ENCODE peak calls at places on chromosomes 7 and 10, in eight cellular contexts. Z, E, T, A, F, S, N and C are unnamed samples.

GRCh38 chr7:138001529-138002095 is at the start of gene CREB3L2:
- DNase-seq in Z (peak), E (peak), T (peak), A (no peak), F (peak), S (peak), N (peak), C (no peak)

GRCh38 chr7:37038706-37039105 is 314.4 kb upstream of the AOAH start:
- DNase-seq in Z (no peak), E (no peak), T (no peak), A (no peak), F (no peak), S (no peak), N (no peak), C (no peak)

GRCh38 chr7:50348469-50349162 is 44.1 kb downstream of the IKZF1 start:
- DNase-seq in Z (no peak), E (no peak), T (no peak), A (no peak), F (no peak), S (no peak), N (no peak), C (no peak)

GRCh38 chr10:80581469-80581835 is 43.8 kb downstream of the SH2D4B start:
- DNase-seq in Z (no peak), E (no peak), T (no peak), A (no peak), F (no peak), S (no peak), N (no peak), C (no peak)

GRCh38 chr7:79965946-79966345 is 168.7 kb upstream of the GNAI1 start:
- DNase-seq in Z (no peak), E (no peak), T (no peak), A (no peak), F (no peak), S (no peak), N (no peak), C (no peak)

GRCh38 chr10:17453377-17454091 is 861 bp downstream of the ST8SIA6 start:
- DNase-seq in Z (peak), E (peak), T (no peak), A (peak), F (peak), S (no peak), N (peak), C (no peak)

GRCh38 chr10:27547482-27547881 is 43.4 kb downstream of the RAB18 start:
- DNase-seq in Z (no peak), E (no peak), T (no peak), A (no peak), F (no peak), S (no peak), N (no peak), C (no peak)

GRCh38 chr10:34781709-34782108 is 33.4 kb downstream of the PARD3 start:
- DNase-seq in Z (no peak), E (no peak), T (no peak), A (no peak), F (no peak), S (no peak), N (no peak), C (no peak)

GRCh38 chr7:157877298-157877840 is 540.6 kb downstream of the DNAJB6 start:
- DNase-seq in Z (no peak), E (no peak), T (no peak), A (no peak), F (no peak), S (no peak), N (no peak), C (no peak)

GRCh38 chr10:103517234-103518085 is 24.0 kb downstream of the NEURL1 start:
- DNase-seq in Z (no peak), E (peak), T (no peak), A (no peak), F (no peak), S (no peak), N (no peak), C (no peak)

GRCh38 chr7:34501161-34501560 is 156.9 kb upstream of the NPSR1 start:
- DNase-seq in Z (no peak), E (no peak), T (no peak), A (no peak), F (no peak), S (no peak), N (no peak), C (peak)

GRCh38 chr7:29044529-29044928 is 86.4 kb upstream of the TRIL start:
- DNase-seq in Z (no peak), E (no peak), T (no peak), A (no peak), F (no peak), S (no peak), N (no peak), C (no peak)

GRCh38 chr10:91163269-91163708 is 57.2 kb upstream of the PCGF5 start:
- DNase-seq in Z (peak), E (peak), T (peak), A (peak), F (peak), S (peak), N (peak), C (peak)

GRCh38 chr10:80173441-80173840 is 31.9 kb downstream of the ANXA11 start:
- DNase-seq in Z (no peak), E (no peak), T (no peak), A (no peak), F (no peak), S (no peak), N (no peak), C (no peak)

GRCh38 chr10:84214612-84215235 is 10.6 kb downstream of the LRIT2 start:
- DNase-seq in Z (no peak), E (no peak), T (no peak), A (no peak), F (no peak), S (peak), N (no peak), C (no peak)

GRCh38 chr10:4263281-4263921 is 478.4 kb upstream of the KLF6 start:
- DNase-seq in Z (no peak), E (no peak), T (no peak), A (no peak), F (peak), S (no peak), N (no peak), C (no peak)

GRCh38 chr10:4283841-4284610 is 499.0 kb upstream of the KLF6 start:
- DNase-seq in Z (no peak), E (peak), T (no peak), A (peak), F (no peak), S (peak), N (no peak), C (no peak)

GRCh38 chr7:111789880-111790279 is 227.6 kb upstream of the IMMP2L start:
- DNase-seq in Z (no peak), E (no peak), T (no peak), A (no peak), F (no peak), S (no peak), N (no peak), C (no peak)

GRCh38 chr7:73602721-73603651 is 21.3 kb downstream of the MLXIPL start:
- DNase-seq in Z (peak), E (no peak), T (no peak), A (no peak), F (no peak), S (no peak), N (no peak), C (no peak)

GRCh38 chr10:71479831-71480230 is 83.1 kb downstream of the CDH23 start:
- DNase-seq in Z (no peak), E (no peak), T (no peak), A (no peak), F (no peak), S (no peak), N (no peak), C (no peak)

GRCh38 chr7:79540592-79540991 is 87.1 kb upstream of the MAGI2 start:
- DNase-seq in Z (no peak), E (no peak), T (no peak), A (no peak), F (no peak), S (no peak), N (no peak), C (no peak)

GRCh38 chr10:6409982-6410694 is 169.9 kb downstream of the PRKCQ start:
- DNase-seq in Z (no peak), E (no peak), T (peak), A (no peak), F (peak), S (no peak), N (no peak), C (no peak)

GRCh38 chr10:71302874-71303568 is 16.0 kb upstream of the SLC29A3 start:
- DNase-seq in Z (no peak), E (no peak), T (no peak), A (no peak), F (peak), S (no peak), N (no peak), C (no peak)

GRCh38 chr7:83452256-83452655 is 196.7 kb downstream of the SEMA3E start:
- DNase-seq in Z (no peak), E (no peak), T (no peak), A (no peak), F (no peak), S (no peak), N (no peak), C (no peak)

GRCh38 chr7:7274782-7275181 is 92.4 kb downstream of the C1GALT1 start:
- DNase-seq in Z (no peak), E (no peak), T (no peak), A (no peak), F (no peak), S (no peak), N (no peak), C (no peak)

GRCh38 chr7:107860981-107861652 is 29.9 kb upstream of the DLD start:
- DNase-seq in Z (no peak), E (no peak), T (no peak), A (no peak), F (no peak), S (no peak), N (no peak), C (no peak)

GRCh38 chr7:22640269-22640668 is 86.7 kb upstream of the IL6 start:
- DNase-seq in Z (no peak), E (no peak), T (no peak), A (no peak), F (no peak), S (no peak), N (no peak), C (no peak)

GRCh38 chr10:24930427-24930826 is 22.0 kb downstream of the PRTFDC1 start:
- DNase-seq in Z (no peak), E (no peak), T (no peak), A (no peak), F (no peak), S (no peak), N (no peak), C (no peak)

GRCh38 chr7:152588350-152588749 is 87.6 kb downstream of the XRCC2 start:
- DNase-seq in Z (no peak), E (no peak), T (no peak), A (no peak), F (peak), S (no peak), N (peak), C (no peak)

GRCh38 chr7:159031135-159031701 is 113.4 kb downstream of the VIPR2 start:
- DNase-seq in Z (no peak), E (peak), T (no peak), A (no peak), F (no peak), S (peak), N (no peak), C (no peak)

GRCh38 chr7:34392972-34393371 is 265.0 kb upstream of the NPSR1 start:
- DNase-seq in Z (no peak), E (no peak), T (no peak), A (no peak), F (no peak), S (no peak), N (no peak), C (no peak)

GRCh38 chr7:98213296-98213873 is 2.1 kb downstream of the BHLHA15 start:
- DNase-seq in Z (no peak), E (no peak), T (no peak), A (no peak), F (no peak), S (peak), N (no peak), C (no peak)

GRCh38 chr10:118642228-118642627 is 46.8 kb upstream of the PRLHR start:
- DNase-seq in Z (no peak), E (no peak), T (no peak), A (no peak), F (no peak), S (no peak), N (no peak), C (no peak)

GRCh38 chr10:28879875-28880381 is 202.6 kb downstream of the BAMBI start:
- DNase-seq in Z (peak), E (no peak), T (no peak), A (no peak), F (no peak), S (peak), N (no peak), C (no peak)

GRCh38 chr7:68542831-68543230 is 1055.4 kb upstream of the AUTS2 start:
- DNase-seq in Z (no peak), E (no peak), T (no peak), A (no peak), F (no peak), S (no peak), N (no peak), C (no peak)

GRCh38 chr7:1561036-1561940 is 5.3 kb upstream of the TMEM184A start:
- DNase-seq in Z (peak), E (no peak), T (no peak), A (no peak), F (no peak), S (no peak), N (no peak), C (no peak)

GRCh38 chr10:5411941-5412276 is 448 bp upstream of the NET1 start:
- DNase-seq in Z (no peak), E (no peak), T (no peak), A (no peak), F (no peak), S (no peak), N (no peak), C (no peak)

GRCh38 chr7:68684246-68684850 is 913.9 kb upstream of the AUTS2 start:
- DNase-seq in Z (no peak), E (no peak), T (no peak), A (no peak), F (no peak), S (no peak), N (no peak), C (peak)

GRCh38 chr7:96161897-96162296 is 160.0 kb downstream of the SLC25A13 start:
- DNase-seq in Z (no peak), E (no peak), T (no peak), A (no peak), F (no peak), S (no peak), N (no peak), C (no peak)

GRCh38 chr7:15305002-15305600 is 256.7 kb downstream of the AGMO start:
- DNase-seq in Z (no peak), E (peak), T (no peak), A (peak), F (peak), S (no peak), N (peak), C (no peak)
- H3K27ac ChIP-seq in Z (no peak), E (no peak), T (no peak), A (no peak), F (no peak), S (no peak), N (no peak), C (no peak)

GRCh38 chr7:140922741-140923345 is 1.9 kb downstream of the BRAF start:
- DNase-seq in Z (no peak), E (no peak), T (no peak), A (no peak), F (no peak), S (no peak), N (no peak), C (no peak)
- H3K4me3 ChIP-seq in Z (no peak), E (peak), T (no peak), A (peak), F (peak), S (peak), N (no peak), C (peak)

DNA sequence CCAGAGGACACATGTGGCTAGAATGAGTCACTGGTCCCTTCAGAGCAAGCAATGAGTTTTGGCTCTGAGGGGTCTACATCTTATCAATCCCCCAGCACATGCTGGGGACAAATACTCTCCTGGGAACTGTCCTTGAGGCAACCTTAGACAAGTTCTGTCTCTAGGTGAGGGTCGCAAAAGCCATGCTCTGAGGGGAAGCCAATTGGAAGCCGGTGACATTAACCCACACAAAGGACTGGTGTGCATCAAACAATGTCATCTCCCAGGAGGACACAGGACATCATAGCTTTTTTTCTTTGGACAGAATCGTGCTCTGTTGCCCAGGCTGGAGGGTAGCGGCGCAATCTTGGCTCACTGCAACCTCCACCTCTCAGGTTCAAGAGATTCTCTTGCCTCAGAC is 111.6 kb upstream of the ZNF722 start:
- DNase-seq in Z (no peak), E (no peak), T (no peak), A (no peak), F (no peak), S (no peak), N (no peak), C (no peak)
- TF ChIP-seq CTCF in Z (no peak), E (no peak), T (no peak), A (no peak), F (no peak), S (no peak), N (no peak), C (no peak)

GRCh38 chr7:106281919-106282318 is 2.9 kb downstream of the NAMPT start:
- DNase-seq in Z (no peak), E (no peak), T (no peak), A (no peak), F (no peak), S (no peak), N (no peak), C (no peak)

GRCh38 chr7:106283501-106283830 is 1.3 kb downstream of the NAMPT start:
- DNase-seq in Z (no peak), E (no peak), T (no peak), A (no peak), F (no peak), S (no peak), N (no peak), C (no peak)

GRCh38 chr7:106282374-106282773 is 2.4 kb downstream of the NAMPT start:
- DNase-seq in Z (no peak), E (no peak), T (no peak), A (no peak), F (no peak), S (no peak), N (no peak), C (no peak)

GRCh38 chr7:106283831-106284515 is 810 bp downstream of the NAMPT start:
- DNase-seq in Z (no peak), E (peak), T (peak), A (peak), F (peak), S (peak), N (peak), C (peak)

DNA sequence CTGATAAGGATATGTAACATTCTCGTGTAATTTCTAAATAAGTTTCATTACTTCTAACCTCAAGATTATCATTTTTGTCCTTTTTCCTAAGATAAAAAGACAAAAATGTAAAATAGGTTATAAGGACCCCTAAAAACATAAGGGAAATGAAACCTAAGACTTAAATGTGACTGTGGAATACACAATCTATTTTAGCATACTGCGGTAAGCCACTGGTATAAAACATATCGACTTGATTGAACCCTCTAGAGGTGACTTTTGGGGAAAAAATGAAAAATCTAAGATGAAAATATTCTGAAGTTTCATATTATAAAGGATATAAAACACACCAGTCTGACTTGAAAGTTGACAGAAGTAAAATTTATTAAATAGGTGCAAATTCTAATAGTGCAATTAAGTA is 1.9 kb downstream of the NAMPT start:
- DNase-seq in Z (no peak), E (no peak), T (no peak), A (no peak), F (no peak), S (no peak), N (no peak), C (no peak)
- H3K27ac ChIP-seq in Z (peak), E (peak), T (no peak), A (no peak), F (peak), S (no peak), N (no peak), C (peak)

GRCh38 chr10:12459338-12459737 is 110.0 kb downstream of the CAMK1D start:
- DNase-seq in Z (no peak), E (no peak), T (no peak), A (no peak), F (no peak), S (no peak), N (no peak), C (no peak)

GRCh38 chr10:12455774-12456173 is 106.4 kb downstream of the CAMK1D start:
- DNase-seq in Z (no peak), E (no peak), T (no peak), A (no peak), F (no peak), S (no peak), N (no peak), C (no peak)

GRCh38 chr10:12463459-12463838 is 114.1 kb downstream of the CAMK1D start:
- DNase-seq in Z (no peak), E (no peak), T (no peak), A (no peak), F (no peak), S (no peak), N (no peak), C (no peak)

GRCh38 chr10:12455318-12455717 is 106.0 kb downstream of the CAMK1D start:
- DNase-seq in Z (no peak), E (no peak), T (no peak), A (no peak), F (no peak), S (no peak), N (no peak), C (no peak)

DNA sequence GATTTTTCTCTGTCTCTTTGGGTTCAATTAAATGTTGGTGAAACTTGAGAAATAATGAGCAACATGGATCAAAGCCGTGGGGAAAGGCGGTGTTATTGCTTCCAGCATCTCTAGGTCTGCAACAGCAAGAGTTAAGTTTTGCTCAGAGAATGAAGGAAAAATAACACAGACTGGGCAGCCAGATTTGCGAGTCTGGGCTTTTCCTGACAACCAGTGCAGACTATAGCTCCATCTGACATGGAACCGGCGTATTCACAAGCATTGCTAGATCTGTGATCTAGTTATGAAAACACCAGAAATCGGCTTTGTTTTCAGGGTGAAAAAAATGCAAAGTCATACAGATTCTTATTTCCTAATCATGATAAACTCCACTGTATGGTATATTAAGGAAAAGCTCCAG is 110.4 kb downstream of the CAMK1D start:
- DNase-seq in Z (no peak), E (no peak), T (no peak), A (no peak), F (no peak), S (no peak), N (no peak), C (no peak)
- H3K4me3 ChIP-seq in Z (no peak), E (no peak), T (no peak), A (no peak), F (no peak), S (no peak), N (no peak), C (peak)

GRCh38 chr10:49265885-49266284 is 33.1 kb upstream of the C10orf71 start:
- DNase-seq in Z (no peak), E (no peak), T (no peak), A (no peak), F (no peak), S (no peak), N (no peak), C (no peak)
- TF ChIP-seq CTCF in Z (no peak), E (no peak), T (no peak), A (no peak), F (no peak), S (no peak), N (no peak), C (no peak)

GRCh38 chr10:52663161-52663560 is 109.4 kb downstream of the MBL2 start:
- DNase-seq in Z (no peak), E (no peak), T (no peak), A (no peak), F (no peak), S (no peak), N (no peak), C (no peak)
- H3K27ac ChIP-seq in Z (no peak), E (no peak), T (no peak), A (no peak), F (no peak), S (no peak), N (no peak), C (no peak)